ENCODE peak calls at places on chromosomes 4 and X, in four cellular contexts. One of them, this sample, is unnamed.
A peak's percentile ranks its signal among the peaks of the same experiment; 100 is the strongest.

GRCh38 chr4:157423526-157424020 is 203.0 kb downstream of the GRIA2 start:
- DNase-seq in cardiac fibroblast: no peak
- DNase-seq in left ventricle myocardium inferior: no peak
- DNase-seq in AG04450: no peak
- DNase-seq in this sample: no peak

GRCh38 chr4:140298001-140298400 is 75.4 kb upstream of the SCOC start:
- DNase-seq in cardiac fibroblast: no peak
- DNase-seq in left ventricle myocardium inferior: no peak
- DNase-seq in AG04450: no peak
- DNase-seq in this sample: no peak

GRCh38 chr4:121950212-121950679 is 1.6 kb downstream of the TRPC3 start:
- DNase-seq in cardiac fibroblast: peak; percentile 64
- DNase-seq in left ventricle myocardium inferior: peak; percentile 84
- DNase-seq in AG04450: peak; percentile 43
- DNase-seq in this sample: peak; percentile 24

GRCh38 chrX:118074086-118074485 is 42.5 kb downstream of the KLHL13 start:
- DNase-seq in cardiac fibroblast: no peak
- DNase-seq in left ventricle myocardium inferior: no peak
- DNase-seq in AG04450: no peak
- DNase-seq in this sample: no peak

GRCh38 chrX:65203545-65203944 is 227.3 kb upstream of the ZC4H2 start:
- DNase-seq in cardiac fibroblast: no peak
- DNase-seq in left ventricle myocardium inferior: no peak
- DNase-seq in AG04450: no peak
- DNase-seq in this sample: no peak

GRCh38 chr4:146333187-146333894 is 119.0 kb downstream of the REELD1 start:
- DNase-seq in cardiac fibroblast: peak; percentile 41
- DNase-seq in left ventricle myocardium inferior: no peak
- DNase-seq in AG04450: peak; percentile 26
- DNase-seq in this sample: no peak

GRCh38 chr4:6944311-6945051 is 34.9 kb downstream of the TBC1D14 start:
- DNase-seq in cardiac fibroblast: peak; percentile 15
- DNase-seq in left ventricle myocardium inferior: no peak
- DNase-seq in AG04450: no peak
- DNase-seq in this sample: no peak

GRCh38 chr4:47790105-47790504 is 47.8 kb downstream of the CORIN start:
- DNase-seq in cardiac fibroblast: no peak
- DNase-seq in left ventricle myocardium inferior: no peak
- DNase-seq in AG04450: no peak
- DNase-seq in this sample: no peak

GRCh38 chr4:158161561-158162354 is 11.1 kb downstream of the GASK1B start:
- DNase-seq in cardiac fibroblast: peak; percentile 91
- DNase-seq in left ventricle myocardium inferior: no peak
- DNase-seq in AG04450: no peak
- DNase-seq in this sample: no peak

GRCh38 chrX:114841051-114841450 is 176.4 kb downstream of the IL13RA2 start:
- DNase-seq in cardiac fibroblast: no peak
- DNase-seq in left ventricle myocardium inferior: no peak
- DNase-seq in AG04450: no peak
- DNase-seq in this sample: no peak

GRCh38 chrX:113741744-113742143 is 842.1 kb upstream of the HTR2C start:
- DNase-seq in cardiac fibroblast: peak; percentile 68
- DNase-seq in left ventricle myocardium inferior: no peak
- DNase-seq in AG04450: no peak
- DNase-seq in this sample: no peak

GRCh38 chr4:17494258-17494657 is 17.6 kb downstream of the QDPR start:
- DNase-seq in cardiac fibroblast: peak; percentile 67
- DNase-seq in left ventricle myocardium inferior: no peak
- DNase-seq in AG04450: no peak
- DNase-seq in this sample: no peak

GRCh38 chr4:100357542-100357941 is 160.3 kb downstream of the EMCN start:
- DNase-seq in cardiac fibroblast: no peak
- DNase-seq in left ventricle myocardium inferior: no peak
- DNase-seq in AG04450: no peak
- DNase-seq in this sample: no peak

GRCh38 chr4:22416403-22416802 is 99.5 kb downstream of the ADGRA3 start:
- DNase-seq in cardiac fibroblast: peak; percentile 20
- DNase-seq in left ventricle myocardium inferior: no peak
- DNase-seq in AG04450: no peak
- DNase-seq in this sample: no peak

GRCh38 chr4:54232151-54232688 is 3.1 kb downstream of the PDGFRA start:
- DNase-seq in cardiac fibroblast: no peak
- DNase-seq in left ventricle myocardium inferior: no peak
- DNase-seq in AG04450: no peak
- DNase-seq in this sample: no peak

GRCh38 chrX:120740072-120740471 is 110.2 kb upstream of the C1GALT1C1 start:
- DNase-seq in cardiac fibroblast: no peak
- DNase-seq in left ventricle myocardium inferior: no peak
- DNase-seq in AG04450: no peak
- DNase-seq in this sample: no peak

DNA sequence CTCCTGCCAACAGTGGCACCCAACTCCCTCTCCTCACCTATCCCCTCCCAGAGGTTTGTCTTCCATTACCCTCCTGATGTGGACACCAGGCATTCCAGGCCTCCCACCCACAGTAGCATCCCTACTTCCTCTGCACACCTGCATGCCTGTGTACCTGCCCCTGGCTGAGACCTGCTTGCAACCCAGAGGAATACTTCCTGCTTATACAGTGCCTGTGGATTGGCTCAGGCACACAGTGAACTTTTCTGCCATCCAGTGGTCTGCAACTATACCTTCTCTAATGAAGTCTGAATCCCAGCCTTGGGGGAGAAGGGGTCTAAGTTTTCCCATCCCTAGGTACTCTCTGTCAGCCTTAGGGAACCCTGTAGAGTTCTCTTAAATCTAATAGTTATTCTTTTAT is 169.9 kb downstream of the IQCM start:
- DNase-seq in cardiac fibroblast: no peak
- DNase-seq in left ventricle myocardium inferior: no peak
- DNase-seq in AG04450: no peak
- DNase-seq in this sample: no peak
- TF ChIP-seq CTCF in cardiac fibroblast: no peak
- TF ChIP-seq CTCF in left ventricle myocardium inferior: no peak
- TF ChIP-seq CTCF in AG04450: no peak
- TF ChIP-seq CTCF in this sample: no peak

GRCh38 chrX:33465137-33465536 is 253.8 kb upstream of the DMD start:
- DNase-seq in cardiac fibroblast: no peak
- DNase-seq in left ventricle myocardium inferior: no peak
- DNase-seq in AG04450: no peak
- DNase-seq in this sample: no peak
- TF ChIP-seq CTCF in cardiac fibroblast: no peak
- TF ChIP-seq CTCF in left ventricle myocardium inferior: no peak
- TF ChIP-seq CTCF in AG04450: no peak
- TF ChIP-seq CTCF in this sample: no peak

DNA sequence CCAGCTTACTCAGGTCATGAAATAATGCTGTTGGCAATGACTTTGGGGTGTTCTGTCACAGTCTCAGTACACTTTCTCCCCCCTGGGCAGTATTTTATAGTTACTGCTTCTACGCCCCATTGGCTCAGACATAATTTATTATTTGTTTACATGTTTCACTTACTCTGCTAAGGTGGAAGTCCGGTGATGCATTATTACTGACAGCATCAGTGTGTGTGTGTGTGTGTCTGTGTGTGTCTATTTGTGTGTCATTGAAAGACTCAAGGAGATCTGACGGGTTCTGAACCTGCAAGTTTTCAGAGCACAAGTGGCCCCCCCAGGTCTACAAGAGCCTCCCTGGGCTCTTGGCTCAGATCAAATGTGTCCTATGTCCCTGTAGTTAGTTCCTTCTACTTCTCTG is 283.5 kb upstream of the GATB start:
- DNase-seq in cardiac fibroblast: no peak
- DNase-seq in left ventricle myocardium inferior: no peak
- DNase-seq in AG04450: no peak
- DNase-seq in this sample: no peak
- TF ChIP-seq CTCF in cardiac fibroblast: no peak
- TF ChIP-seq CTCF in left ventricle myocardium inferior: no peak
- TF ChIP-seq CTCF in AG04450: no peak
- TF ChIP-seq CTCF in this sample: no peak

GRCh38 chrX:103157511-103158316 is 57.2 kb upstream of the BEX4 start:
- DNase-seq in cardiac fibroblast: peak; percentile 71
- DNase-seq in left ventricle myocardium inferior: no peak
- DNase-seq in AG04450: no peak
- DNase-seq in this sample: no peak
- TF ChIP-seq CTCF in cardiac fibroblast: peak; percentile 57
- TF ChIP-seq CTCF in left ventricle myocardium inferior: peak; percentile 63
- TF ChIP-seq CTCF in AG04450: peak; percentile 68
- TF ChIP-seq CTCF in this sample: no peak

GRCh38 chr4:56843421-56843899 is 22.0 kb upstream of the SPINK2 start:
- DNase-seq in cardiac fibroblast: peak; percentile 59
- DNase-seq in left ventricle myocardium inferior: no peak
- DNase-seq in AG04450: no peak
- DNase-seq in this sample: no peak
- TF ChIP-seq CTCF in cardiac fibroblast: no peak
- TF ChIP-seq CTCF in left ventricle myocardium inferior: no peak
- TF ChIP-seq CTCF in AG04450: peak; percentile 5
- TF ChIP-seq CTCF in this sample: no peak

DNA sequence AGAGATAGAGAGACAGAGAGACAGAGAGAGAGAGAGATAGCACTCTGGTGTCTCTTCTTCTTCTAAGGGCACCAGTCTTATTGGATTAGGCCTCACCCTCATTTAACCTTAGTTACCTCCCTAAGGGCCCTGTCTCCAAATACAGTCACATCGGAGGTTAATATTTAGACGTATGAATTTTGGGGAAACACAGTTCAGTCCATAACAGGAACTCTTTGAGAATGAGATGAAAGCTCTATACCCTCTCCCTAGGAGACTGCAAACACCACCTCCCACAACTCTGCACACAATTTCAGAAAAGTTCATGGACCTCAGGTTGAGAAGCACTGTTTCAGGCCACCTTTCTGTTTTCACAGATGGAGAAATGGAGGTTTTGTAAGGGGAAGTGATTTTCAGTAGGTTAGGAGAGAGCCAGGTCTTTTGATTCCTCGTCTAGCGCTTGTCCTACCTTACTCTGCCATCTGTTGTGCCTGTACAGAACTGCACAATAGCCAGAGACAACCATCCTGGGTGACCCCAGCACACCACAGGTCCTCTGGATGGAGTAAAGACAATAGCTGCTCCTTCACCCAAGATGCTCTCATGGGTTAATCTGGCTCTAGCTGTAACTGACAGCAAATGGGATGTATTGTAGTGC is 16.9 kb upstream of the LOC101059915 start:
- DNase-seq in cardiac fibroblast: no peak
- DNase-seq in left ventricle myocardium inferior: no peak
- DNase-seq in AG04450: no peak
- DNase-seq in this sample: no peak
- TF ChIP-seq CTCF in cardiac fibroblast: no peak
- TF ChIP-seq CTCF in left ventricle myocardium inferior: peak; percentile 47
- TF ChIP-seq CTCF in AG04450: no peak
- TF ChIP-seq CTCF in this sample: no peak